ENCODE peak calls at places on chromosomes 1 and 21, in eight cellular contexts. J is cardiac muscle cell; F is ascending aorta; P is brain microvascular endothelial cell; M is lung; O is dorsolateral prefrontal cortex; H is hepatocyte; Q is CD8-positive, alpha-beta memory T cell. T is an unnamed sample.

GRCh38 chr1:69524010-69524409 is 43.7 kb upstream of the LRRC7 start:
- DNase-seq in J (no peak), F (no peak), P (peak; percentile 37), M (no peak), O (no peak), H (no peak), Q (no peak), T (peak; percentile 13)

GRCh38 chr1:230940848-230941247 is 37.8 kb downstream of the TTC13 start:
- DNase-seq in J (no peak), F (no peak), P (no peak), M (no peak), O (no peak), H (no peak), Q (no peak), T (no peak)

GRCh38 chr1:243712890-243713425 is 137.1 kb downstream of the AKT3 start:
- DNase-seq in J (no peak), F (no peak), P (no peak), M (no peak), O (no peak), H (no peak), Q (no peak), T (no peak)

GRCh38 chr1:46735708-46736324 is 16.9 kb upstream of the EFCAB14 start:
- DNase-seq in J (peak; percentile 79), F (no peak), P (peak; percentile 40), M (peak; percentile 48), O (no peak), H (peak; percentile 81), Q (no peak), T (peak; percentile 27)

GRCh38 chr1:209870151-209870831 is 42.5 kb downstream of the UTP25 start:
- DNase-seq in J (no peak), F (no peak), P (no peak), M (no peak), O (no peak), H (no peak), Q (no peak), T (no peak)

GRCh38 chr1:116168277-116169032 is 57.3 kb downstream of the MAB21L3 start:
- DNase-seq in J (peak; percentile 81), F (peak; percentile 87), P (peak; percentile 27), M (peak; percentile 79), O (peak; percentile 76), H (peak; percentile 93), Q (peak; percentile 77), T (no peak)

GRCh38 chr1:171115280-171115897 is 24.7 kb downstream of the FMO3 start:
- DNase-seq in J (no peak), F (no peak), P (no peak), M (no peak), O (no peak), H (no peak), Q (no peak), T (no peak)

GRCh38 chr1:31362032-31362431 is 10.8 kb downstream of the FABP3 start:
- DNase-seq in J (no peak), F (no peak), P (no peak), M (no peak), O (no peak), H (no peak), Q (no peak), T (no peak)

GRCh38 chr1:29708818-29709710 is 472.7 kb downstream of the PTPRU start:
- DNase-seq in J (no peak), F (no peak), P (peak; percentile 34), M (no peak), O (no peak), H (peak; percentile 38), Q (no peak), T (peak; percentile 63)

GRCh38 chr21:33229776-33230517 is at the start of gene IFNAR2:
- DNase-seq in J (peak; percentile 88), F (peak; percentile 86), P (peak; percentile 35), M (peak; percentile 74), O (peak; percentile 59), H (peak; percentile 91), Q (peak; percentile 75), T (no peak)

GRCh38 chr1:196481616-196482015 is 126.6 kb downstream of the KCNT2 start:
- DNase-seq in J (no peak), F (no peak), P (no peak), M (no peak), O (no peak), H (no peak), Q (no peak), T (no peak)

GRCh38 chr1:220226752-220227151 is 45.5 kb downstream of the RAB3GAP2 start:
- DNase-seq in J (no peak), F (no peak), P (no peak), M (no peak), O (no peak), H (no peak), Q (no peak), T (no peak)

GRCh38 chr1:203692565-203693470 is 66.2 kb downstream of the ATP2B4 start:
- DNase-seq in J (peak; percentile 34), F (peak; percentile 96), P (peak; percentile 95), M (peak; percentile 80), O (no peak), H (peak; percentile 80), Q (no peak), T (peak; percentile 89)
- H3K4me3 ChIP-seq in J (no peak overlapping the region), F (no peak overlapping the region), P (no peak overlapping the region), M (no peak overlapping the region), O (no peak overlapping the region), H (no peak overlapping the region), Q (no peak overlapping the region), T (peak overlapping the region; percentile 7)

GRCh38 chr1:198632007-198632406 is 6.8 kb upstream of the PTPRC start:
- DNase-seq in J (no peak), F (no peak), P (no peak), M (no peak), O (no peak), H (no peak), Q (no peak), T (no peak)
- H3K27ac ChIP-seq in J (no peak overlapping the region), F (no peak overlapping the region), P (no peak overlapping the region), M (no peak overlapping the region), O (no peak overlapping the region), H (no peak overlapping the region), Q (no peak overlapping the region), T (no peak overlapping the region)

GRCh38 chr1:76299036-76299435 is 224.5 kb downstream of the ST6GALNAC3 start:
- DNase-seq in J (no peak), F (no peak), P (no peak), M (no peak), O (no peak), H (no peak), Q (no peak), T (no peak)
- H3K27me3 ChIP-seq in J (no peaks in the 10 kb centered on the region), F (no peaks in the 10 kb centered on the region), P (no peaks in the 10 kb centered on the region), M (no peaks in the 10 kb centered on the region), O (no peaks in the 10 kb centered on the region), H (no peaks in the 10 kb centered on the region), Q (no peaks in the 10 kb centered on the region), T (no peaks in the 10 kb centered on the region)

DNA sequence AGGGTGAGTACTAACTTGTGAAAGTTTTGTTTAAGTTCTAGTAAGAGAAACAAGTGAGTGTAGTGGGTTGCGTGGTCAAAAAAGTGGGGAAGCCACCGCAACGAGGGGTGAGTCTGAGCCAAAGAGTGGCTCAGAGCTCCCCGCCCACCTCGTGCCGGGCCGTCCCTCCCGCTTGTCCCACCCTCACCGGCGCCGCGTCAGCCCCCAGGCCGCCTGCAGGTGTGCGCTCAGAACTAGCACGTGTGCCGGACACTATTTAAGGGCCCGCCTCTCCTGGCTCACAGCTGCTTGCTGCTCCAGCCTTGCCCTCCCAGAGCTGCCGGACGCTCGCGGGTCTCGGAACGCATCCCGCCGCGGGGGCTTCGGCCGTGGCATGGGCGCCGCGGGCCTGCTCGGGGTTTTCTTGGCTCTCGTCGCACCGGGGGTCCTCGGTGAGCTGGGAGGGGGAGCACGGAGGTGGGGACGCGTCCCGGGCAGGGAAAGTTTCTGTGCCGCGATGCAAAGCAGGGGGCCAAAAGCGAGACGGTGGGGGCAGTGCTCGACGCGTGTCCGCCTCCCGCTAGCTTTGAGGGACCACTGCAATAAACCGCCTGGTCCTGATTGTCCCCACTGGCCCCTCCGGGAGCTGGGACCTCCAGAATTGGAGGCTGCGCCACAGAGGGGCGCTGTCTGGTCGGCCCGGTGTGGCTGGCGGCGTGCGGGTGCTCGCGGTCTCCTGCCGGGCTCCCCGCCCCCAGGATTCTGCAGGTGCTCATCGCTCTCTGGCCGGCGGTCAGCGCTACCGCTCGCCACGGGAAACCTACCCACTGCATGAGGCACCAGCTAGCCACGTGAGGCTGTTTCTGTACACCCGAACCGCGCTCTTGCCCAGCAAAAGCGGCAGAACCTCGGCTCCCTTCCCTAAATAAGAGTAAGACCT is at the start of gene CR2:
- DNase-seq in J (peak; percentile 68), F (no peak), P (no peak), M (peak; percentile 46), O (peak; percentile 25), H (peak; percentile 74), Q (peak; percentile 11), T (no peak)
- H3K4me3 ChIP-seq in J (peak within 1 kb of the TSS; percentile 31), F (peak within 1 kb of the TSS; percentile 59), P (peak within 1 kb of the TSS; percentile 12), M (peak within 1 kb of the TSS; percentile 13), O (peak within 1 kb of the TSS; percentile 78), H (peak within 1 kb of the TSS; percentile 50), Q (peak within 1 kb of the TSS; percentile 32), T (peak within 1 kb of the TSS; percentile 7)

GRCh38 chr1:214029796-214030195 is 42.0 kb downstream of the PROX1 start:
- DNase-seq in J (peak; percentile 58), F (no peak), P (no peak), M (no peak), O (no peak), H (no peak), Q (no peak), T (no peak)
- H3K27ac ChIP-seq in J (peak overlapping the region; percentile 87), F (no peak overlapping the region), P (no peak overlapping the region), M (peak overlapping the region; percentile 95), O (peak overlapping the region; percentile 49), H (no peak overlapping the region), Q (no peak overlapping the region), T (no peak overlapping the region)

DNA sequence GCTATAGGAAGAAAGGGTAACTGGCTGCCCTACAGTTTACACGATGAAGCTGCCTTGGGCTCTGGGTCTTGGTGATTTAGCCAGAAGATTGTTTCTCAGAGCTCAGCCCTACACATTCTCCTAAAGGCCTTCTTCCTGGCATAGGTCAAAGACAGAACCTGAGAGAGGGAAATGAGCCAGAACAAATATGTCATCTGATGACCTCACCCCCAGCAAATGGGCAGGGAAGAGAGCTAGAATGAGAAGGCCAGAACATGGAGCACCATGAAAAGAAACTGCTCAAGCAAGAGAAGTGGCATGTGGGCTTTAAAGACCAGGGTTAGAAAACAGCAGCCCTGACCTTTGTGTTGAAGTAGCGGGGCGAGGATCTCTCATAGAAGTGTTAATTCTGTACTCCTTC is 5.5 kb upstream of the ILDR2 start:
- DNase-seq in J (no peak), F (no peak), P (no peak), M (no peak), O (no peak), H (no peak), Q (no peak), T (no peak)
- H3K27me3 ChIP-seq in J (peaks cover 66% of the 10 kb centered on the region), F (no peaks in the 10 kb centered on the region), P (peaks cover 31% of the 10 kb centered on the region), M (no peaks in the 10 kb centered on the region), O (no peaks in the 10 kb centered on the region), H (peaks cover 48% of the 10 kb centered on the region), Q (no peaks in the 10 kb centered on the region), T (peaks cover 9% of the 10 kb centered on the region)

DNA sequence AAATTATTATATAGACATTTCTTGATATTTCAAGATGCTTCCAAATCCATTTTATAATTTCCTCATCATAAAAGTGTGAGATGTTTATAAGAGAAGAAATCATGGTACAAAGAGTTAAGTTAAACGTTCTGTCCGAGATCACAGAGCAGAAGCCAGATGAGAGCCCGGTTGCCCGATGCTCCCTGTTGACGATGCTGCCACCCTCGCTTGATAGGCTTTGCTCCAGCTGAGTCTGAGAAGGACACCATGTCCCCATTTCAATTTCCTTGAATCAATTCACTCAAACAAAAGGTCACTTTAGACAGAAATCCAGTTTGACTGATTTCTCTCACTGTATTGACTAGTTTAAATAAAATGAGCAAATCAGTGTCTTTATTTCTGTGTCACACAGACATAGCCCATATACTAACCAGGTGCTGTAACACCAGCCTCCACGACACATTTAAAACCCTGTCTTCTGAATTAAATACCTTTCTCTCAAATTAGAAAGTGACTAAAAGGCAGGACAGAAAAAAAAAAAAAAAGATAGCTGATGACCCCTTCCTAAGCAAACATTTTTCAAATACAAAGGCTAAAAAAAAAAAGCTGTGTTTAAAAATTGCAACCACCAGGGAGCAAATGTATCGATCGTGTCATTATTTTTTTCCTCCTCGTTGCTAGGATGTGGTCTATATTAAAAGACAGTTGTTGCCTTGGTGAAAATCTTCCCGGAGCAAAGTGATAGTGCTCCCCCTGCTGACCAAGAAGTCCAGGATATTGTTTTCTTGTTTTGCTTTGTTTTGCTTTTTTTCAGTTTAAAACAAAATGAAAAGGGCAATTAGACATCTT is 35.2 kb downstream of the DNASE2B start:
- DNase-seq in J (peak; percentile 62), F (peak; percentile 69), P (peak; percentile 75), M (peak; percentile 33), O (no peak), H (peak; percentile 74), Q (peak; percentile 35), T (peak; percentile 58)
- H3K4me3 ChIP-seq in J (no peak overlapping the region), F (peak overlapping the region; percentile 40), P (peak overlapping the region; percentile 24), M (no peak overlapping the region), O (peak overlapping the region; percentile 68), H (no peak overlapping the region), Q (peak overlapping the region; percentile 28), T (no peak overlapping the region)